ENCODE peak calls at places on chromosome 11, in eight cellular contexts. J is CD8-positive, alpha-beta T cell; Q is CD4-positive, alpha-beta memory T cell; Z is tibial nerve; P is OCI-LY7; X is IMR-90; G is transverse colon; C is mesendoderm. Y is an unnamed sample.

GRCh38 chr11:8011981-8012444 is 24.9 kb downstream of the EIF3F start:
- DNase-seq in Z (no peak), C (no peak), Q (no peak), J (no peak), X (peak; percentile 95), G (no peak), P (no peak), Y (peak; percentile 93)

GRCh38 chr11:48028909-48029685 is 48.7 kb downstream of the PTPRJ start:
- DNase-seq in G (no peak), J (no peak), X (peak; percentile 26), Q (peak; percentile 44), C (no peak), Z (no peak), P (peak; percentile 58), Y (no peak)

GRCh38 chr11:103494491-103494890 is 385.3 kb downstream of the DYNC2H1 start:
- DNase-seq in Z (no peak), X (no peak), P (no peak), Q (no peak), C (no peak), G (no peak), J (no peak), Y (no peak)

GRCh38 chr11:27621440-27622161 is 78.7 kb downstream of the BDNF start:
- DNase-seq in J (no peak), X (peak; percentile 42), P (no peak), G (no peak), Z (no peak), Q (no peak), C (no peak), Y (peak; percentile 8)

GRCh38 chr11:128437137-128437536 is 150.2 kb downstream of the ETS1 start:
- DNase-seq in X (peak; percentile 79), Q (no peak), P (no peak), G (no peak), C (no peak), J (no peak), Z (no peak), Y (peak; percentile 84)

GRCh38 chr11:134238956-134239355 is 14.2 kb downstream of the THYN1 start:
- DNase-seq in Q (no peak), X (no peak), Z (no peak), P (no peak), C (no peak), G (no peak), J (no peak), Y (no peak)

GRCh38 chr11:17014774-17015638 is 792 bp upstream of the PLEKHA7 start:
- DNase-seq in X (no peak), P (no peak), Z (peak; percentile 14), C (peak; percentile 73), J (no peak), Q (peak; percentile 36), G (peak; percentile 71), Y (peak; percentile 81)

GRCh38 chr11:28490763-28491382 is 382.7 kb downstream of the METTL15 start:
- DNase-seq in P (no peak), G (no peak), X (no peak), Z (no peak), J (no peak), Q (no peak), C (no peak), Y (peak; percentile 13)

GRCh38 chr11:73391665-73392064 is 15.5 kb downstream of the RELT start:
- DNase-seq in C (no peak), P (no peak), X (no peak), J (no peak), Z (no peak), G (no peak), Q (no peak), Y (peak; percentile 83)

GRCh38 chr11:830295-831131 is 2.2 kb upstream of the CD151 start:
- DNase-seq in C (peak; percentile 90), G (peak; percentile 84), Z (no peak), P (peak; percentile 48), J (peak; percentile 70), Q (peak; percentile 38), X (no peak), Y (peak; percentile 98)

GRCh38 chr11:8071616-8072581 is 9.1 kb upstream of the TUB start:
- DNase-seq in C (no peak), J (no peak), X (no peak), Z (no peak), G (no peak), Q (no peak), P (no peak), Y (peak; percentile 39)

GRCh38 chr11:19779740-19780139 is 67.1 kb downstream of the NAV2 start:
- DNase-seq in Z (no peak), X (no peak), Q (no peak), J (no peak), G (no peak), C (no peak), P (no peak), Y (no peak)

GRCh38 chr11:11450744-11451362 is 97.8 kb upstream of the CSNK2A3 start:
- DNase-seq in P (no peak), C (peak; percentile 82), G (no peak), Z (no peak), X (peak; percentile 87), Q (no peak), J (no peak), Y (peak; percentile 90)

GRCh38 chr11:69352715-69353325 is 58.9 kb downstream of the MYEOV start:
- DNase-seq in C (peak; percentile 52), J (no peak), Z (no peak), P (no peak), Q (no peak), X (peak; percentile 99), G (peak; percentile 48), Y (peak; percentile 96)

GRCh38 chr11:71129624-71130023 is 122.8 kb downstream of the SHANK2 start:
- DNase-seq in X (no peak), P (no peak), Q (no peak), Z (no peak), J (no peak), G (no peak), C (no peak), Y (peak; percentile 96)

GRCh38 chr11:79412761-79413160 is 28.1 kb downstream of the TENM4 start:
- DNase-seq in C (no peak), P (no peak), X (peak; percentile 18), G (no peak), Z (no peak), Q (no peak), J (no peak), Y (no peak)

GRCh38 chr11:17734418-17734911 is at the start of gene KCNC1:
- DNase-seq in G (no peak), X (peak; percentile 34), Z (no peak), P (no peak), C (peak; percentile 59), Q (no peak), J (no peak), Y (peak; percentile 95)

GRCh38 chr11:121655481-121656332 is 202.9 kb upstream of the SORL1-AS1 start:
- DNase-seq in C (peak; percentile 90), P (peak; percentile 80), Z (peak; percentile 84), X (peak; percentile 99), Q (peak; percentile 57), G (peak; percentile 81), J (peak; percentile 63), Y (peak; percentile 96)

GRCh38 chr11:65430406-65431217 is 8.0 kb downstream of the NEAT1 start:
- DNase-seq in G (peak; percentile 26), J (no peak), X (peak; percentile 69), P (peak; percentile 66), Z (no peak), C (no peak), Q (peak; percentile 36), Y (no peak)
- H3K4me1 ChIP-seq in G (peaks cover 93% of the 10 kb centered on the region), J (peaks cover 76% of the 10 kb centered on the region), X (peaks cover 2% of the 10 kb centered on the region), P (peaks cover 96% of the 10 kb centered on the region), Z (peaks cover 88% of the 10 kb centered on the region), C (peaks cover 14% of the 10 kb centered on the region), Q (peaks cover 89% of the 10 kb centered on the region), Y (peaks cover 73% of the 10 kb centered on the region)

GRCh38 chr11:126426820-126427749 is 71.6 kb downstream of the ST3GAL4 start:
- DNase-seq in C (no peak), J (no peak), G (no peak), Q (no peak), Z (no peak), P (no peak), X (no peak), Y (no peak)
- H3K27ac ChIP-seq in C (no peak overlapping the region), J (no peak overlapping the region), G (peak overlapping the region; percentile 3), Q (no peak overlapping the region), Z (peak overlapping the region; percentile 53), P (no peak overlapping the region), X (no peak overlapping the region), Y (no peak overlapping the region)

DNA sequence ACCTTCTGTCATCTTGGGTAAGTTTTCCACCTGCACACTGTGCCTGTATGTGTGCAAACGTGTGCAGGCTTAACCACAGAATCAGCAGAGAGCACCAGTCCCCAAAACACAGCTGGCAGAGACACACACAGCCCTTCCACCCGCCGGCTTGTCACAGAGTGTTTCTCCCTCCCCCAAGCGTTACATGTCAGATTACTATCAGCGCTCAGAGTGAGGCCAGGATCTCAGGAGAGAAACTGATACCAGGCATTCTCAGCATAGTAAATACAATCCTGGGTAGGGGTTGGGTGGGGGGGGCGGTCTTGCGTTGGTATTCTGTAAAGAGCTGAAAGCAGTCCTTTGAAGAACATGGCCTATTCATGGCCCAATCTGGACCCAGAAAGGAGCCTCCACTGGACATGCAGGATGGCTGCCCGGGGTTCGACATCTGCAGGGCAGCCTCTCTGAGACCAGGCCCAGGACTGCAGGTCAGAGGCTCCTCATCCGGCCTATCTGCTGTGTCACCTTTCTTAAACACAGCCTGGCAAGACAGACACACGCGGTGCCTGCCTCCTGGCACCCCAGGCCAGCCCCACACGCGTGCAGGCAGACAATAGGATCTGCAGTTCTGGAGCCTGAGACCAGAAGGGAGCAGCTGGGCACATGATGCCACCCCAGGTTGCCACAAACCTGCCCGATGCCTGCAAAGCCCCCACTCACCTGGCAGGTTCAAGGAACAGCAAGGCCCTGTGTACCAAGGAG is 1.7 kb downstream of the OSBPL5 start:
- DNase-seq in C (peak; percentile 58), Q (no peak), J (no peak), X (no peak), G (peak; percentile 9), P (no peak), Z (no peak), Y (peak; percentile 87)
- H3K4me1 ChIP-seq in C (peaks cover 10% of the 10 kb centered on the region), Q (peaks cover 9% of the 10 kb centered on the region), J (peaks cover 41% of the 10 kb centered on the region), X (peaks cover 40% of the 10 kb centered on the region), G (peaks cover 71% of the 10 kb centered on the region), P (no peaks in the 10 kb centered on the region), Z (peaks cover 62% of the 10 kb centered on the region), Y (peaks cover 36% of the 10 kb centered on the region)

GRCh38 chr11:117819096-117820040 is 5.2 kb downstream of the FXYD2 start:
- DNase-seq in P (peak; percentile 35), J (no peak), Z (peak; percentile 42), Q (no peak), X (peak; percentile 63), C (peak; percentile 94), G (peak; percentile 76), Y (peak; percentile 91)

GRCh38 chr11:117821431-117821830 is 3.1 kb downstream of the FXYD2 start:
- DNase-seq in Q (no peak), Z (no peak), X (no peak), J (no peak), G (no peak), P (no peak), C (no peak), Y (peak; percentile 13)

GRCh38 chr11:117822031-117822521 is 2.5 kb downstream of the FXYD2 start:
- DNase-seq in P (peak; percentile 12), Q (peak; percentile 43), C (peak; percentile 49), Z (peak; percentile 21), G (peak; percentile 49), J (peak; percentile 63), X (no peak), Y (peak; percentile 85)

GRCh38 chr11:117820071-117820470 is 4.5 kb downstream of the FXYD2 start:
- DNase-seq in X (no peak), J (no peak), P (no peak), G (peak; percentile 48), Z (no peak), C (no peak), Q (no peak), Y (peak; percentile 55)

DNA sequence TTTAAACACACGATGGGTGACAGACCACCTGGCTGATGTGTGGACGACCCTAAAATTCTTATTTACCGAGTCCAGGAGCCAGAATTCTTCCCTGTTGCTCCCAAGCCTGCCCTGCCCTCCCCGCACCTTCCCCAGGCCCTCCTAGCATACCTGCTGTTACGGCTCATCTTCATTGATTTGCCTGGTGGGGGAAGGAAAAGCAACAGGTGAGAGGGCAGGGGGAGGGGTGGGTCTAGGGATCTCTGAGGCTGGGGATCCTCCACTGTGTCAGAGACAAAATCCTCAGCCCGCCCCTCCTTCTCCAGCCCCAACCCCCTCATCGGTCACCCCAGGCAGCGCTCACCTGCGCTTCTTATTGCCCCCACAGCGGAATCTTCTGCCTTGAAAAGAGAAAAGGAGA is 4.0 kb downstream of the FXYD2 start:
- DNase-seq in C (no peak), Q (no peak), P (no peak), J (no peak), X (no peak), G (no peak), Z (no peak), Y (peak; percentile 63)
- H3K27ac ChIP-seq in C (no peak overlapping the region), Q (no peak overlapping the region), P (no peak overlapping the region), J (no peak overlapping the region), X (no peak overlapping the region), G (no peak overlapping the region), Z (no peak overlapping the region), Y (no peak overlapping the region)

Y was measured in osteoblast.